ENCODE peak calls at places on chromosomes 4 and X, in four cellular contexts. One of them, this sample, is unnamed.

GRCh38 chr4:141389649-141390048 is 169.0 kb downstream of the ZNF330 start:
- DNase-seq in GM13977: no peak
- DNase-seq in T-cell: no peak
- DNase-seq in HFFc6: no peak
- DNase-seq in this sample: no peak

GRCh38 chr4:517806-518070 is 18.7 kb downstream of the PIGG start:
- DNase-seq in T-cell: no peak
- DNase-seq in HFFc6: no peak
- DNase-seq in GM13977: no peak
- DNase-seq in this sample: no peak

GRCh38 chr4:6619466-6620255 is 20.8 kb upstream of the MRFAP1 start:
- DNase-seq in HFFc6: no peak
- DNase-seq in GM13977: no peak
- DNase-seq in T-cell: no peak
- DNase-seq in this sample: no peak

GRCh38 chr4:68951078-68951805 is at the start of gene UGT2A3:
- DNase-seq in T-cell: no peak
- DNase-seq in GM13977: no peak
- DNase-seq in HFFc6: no peak
- DNase-seq in this sample: no peak

GRCh38 chrX:130100180-130100579 is 10.1 kb downstream of the ELF4 start:
- DNase-seq in GM13977: no peak
- DNase-seq in T-cell: no peak
- DNase-seq in HFFc6: peak
- DNase-seq in this sample: no peak

GRCh38 chr4:132642196-132642817 is 506.8 kb upstream of the PCDH10 start:
- DNase-seq in T-cell: no peak
- DNase-seq in HFFc6: peak
- DNase-seq in GM13977: peak
- DNase-seq in this sample: no peak

GRCh38 chr4:97507587-97508245 is 635.6 kb downstream of the STPG2 start:
- DNase-seq in GM13977: no peak
- DNase-seq in T-cell: no peak
- DNase-seq in HFFc6: no peak
- DNase-seq in this sample: no peak

GRCh38 chrX:9595131-9595530 is 130.3 kb downstream of the TBL1X start:
- DNase-seq in HFFc6: no peak
- DNase-seq in GM13977: no peak
- DNase-seq in T-cell: no peak
- DNase-seq in this sample: no peak

GRCh38 chr4:152278505-152279301 is 257.2 kb downstream of the FBXW7 start:
- DNase-seq in GM13977: no peak
- DNase-seq in HFFc6: no peak
- DNase-seq in T-cell: no peak
- DNase-seq in this sample: no peak

GRCh38 chr4:15989431-15989830 is 26.5 kb upstream of the FGFBP2 start:
- DNase-seq in T-cell: no peak
- DNase-seq in GM13977: no peak
- DNase-seq in HFFc6: no peak
- DNase-seq in this sample: no peak

GRCh38 chrX:20139966-20140365 is 1.7 kb downstream of the EIF1AX start:
- DNase-seq in T-cell: no peak
- DNase-seq in HFFc6: peak
- DNase-seq in GM13977: no peak
- DNase-seq in this sample: no peak

GRCh38 chrX:85243761-85244410 is at the start of the genes SATL1 and ZNF711:
- DNase-seq in HFFc6: no peak
- DNase-seq in T-cell: peak
- DNase-seq in GM13977: peak
- DNase-seq in this sample: no peak

GRCh38 chr4:86452323-86452995 is 92.6 kb upstream of the MAPK10 start:
- DNase-seq in GM13977: no peak
- DNase-seq in T-cell: no peak
- DNase-seq in HFFc6: no peak
- DNase-seq in this sample: no peak

GRCh38 chr4:84995386-84995785 is 28.9 kb upstream of the WDFY3 start:
- DNase-seq in GM13977: no peak
- DNase-seq in HFFc6: peak
- DNase-seq in T-cell: no peak
- DNase-seq in this sample: no peak

GRCh38 chr4:6225469-6225868 is 25.1 kb upstream of the JAKMIP1 start:
- DNase-seq in GM13977: peak
- DNase-seq in T-cell: no peak
- DNase-seq in HFFc6: peak
- DNase-seq in this sample: no peak

GRCh38 chr4:75685546-75686189 is 12.5 kb upstream of the G3BP2 start:
- DNase-seq in T-cell: no peak
- DNase-seq in HFFc6: no peak
- DNase-seq in GM13977: no peak
- DNase-seq in this sample: no peak

GRCh38 chr4:74768857-74769525 is 25.3 kb downstream of the BTC start:
- DNase-seq in HFFc6: peak
- DNase-seq in T-cell: no peak
- DNase-seq in GM13977: no peak
- DNase-seq in this sample: no peak

GRCh38 chr4:53987761-53988171 is 76.6 kb downstream of the CHIC2 start:
- DNase-seq in GM13977: no peak
- DNase-seq in HFFc6: peak
- DNase-seq in T-cell: no peak
- DNase-seq in this sample: no peak

GRCh38 chr4:1365271-1366178 is 18.5 kb downstream of the UVSSA start:
- DNase-seq in HFFc6: no peak
- DNase-seq in GM13977: no peak
- DNase-seq in T-cell: no peak
- DNase-seq in this sample: no peak

GRCh38 chr4:15451181-15451865 is 18.4 kb upstream of the CC2D2A start:
- DNase-seq in GM13977: no peak
- DNase-seq in HFFc6: peak
- DNase-seq in T-cell: no peak
- DNase-seq in this sample: no peak

GRCh38 chr4:152104846-152105462 is 344.1 kb upstream of the GATB start:
- DNase-seq in GM13977: no peak
- DNase-seq in T-cell: no peak
- DNase-seq in HFFc6: no peak
- DNase-seq in this sample: no peak

GRCh38 chrX:5236096-5236495 is 992.6 kb downstream of the NLGN4X start:
- DNase-seq in GM13977: no peak
- DNase-seq in HFFc6: no peak
- DNase-seq in T-cell: no peak
- DNase-seq in this sample: no peak

GRCh38 chr4:181671672-181672071 is 571.5 kb upstream of the TENM3 start:
- DNase-seq in HFFc6: no peak
- DNase-seq in T-cell: no peak
- DNase-seq in GM13977: no peak
- DNase-seq in this sample: no peak

This sample was measured in central memory CD4-positive, alpha-beta T cell.